ENCODE peak calls at places on chromosomes 4 and X, in five cellular contexts. P is GM12865, K is dorsolateral prefrontal cortex, Y is AG09309, D is omental fat pad. L is an unnamed sample.

GRCh38 chr4:138911903-138912713 is 103.5 kb upstream of the NOCT start:
- DNase-seq in Y (no peak), P (no peak), K (no peak), D (no peak), L (no peak)

GRCh38 chrX:17496407-17496806 is 121.4 kb downstream of the NHS start:
- DNase-seq in K (no peak), D (no peak), P (no peak), Y (no peak), L (no peak)

GRCh38 chrX:109936598-109936997 is 66.3 kb upstream of the TMEM164 start:
- DNase-seq in D (no peak), P (no peak), K (no peak), Y (no peak), L (no peak)

GRCh38 chrX:72201836-72202536 is 20.4 kb downstream of the PIN4 start:
- DNase-seq in D (no peak), K (no peak), Y (peak; percentile 29), P (no peak), L (no peak)

GRCh38 chr4:106032851-106033286 is 137.6 kb downstream of the NPNT start:
- DNase-seq in K (no peak), Y (no peak), D (no peak), P (no peak), L (no peak)

GRCh38 chrX:70479197-70479969 is 34.7 kb downstream of the DLG3 start:
- DNase-seq in K (no peak), D (no peak), Y (peak; percentile 44), P (no peak), L (no peak)

GRCh38 chr4:138039010-138039409 is 203.1 kb downstream of the SLC7A11 start:
- DNase-seq in K (no peak), Y (no peak), D (no peak), P (no peak), L (no peak)

GRCh38 chrX:17842769-17843525 is 18.2 kb downstream of the RAI2 start:
- DNase-seq in P (no peak), D (no peak), K (no peak), Y (no peak), L (no peak)

GRCh38 chrX:116317409-116317808 is 119.0 kb upstream of the SLC6A14 start:
- DNase-seq in Y (no peak), P (no peak), K (no peak), D (no peak), L (no peak)

GRCh38 chrX:67654301-67654700 is 110.5 kb downstream of the AR start:
- DNase-seq in D (no peak), Y (no peak), P (no peak), K (no peak), L (no peak)

GRCh38 chr4:76950052-76950845 is 697 bp downstream of the SEPTIN11 start:
- DNase-seq in Y (no peak), K (peak; percentile 70), P (peak; percentile 65), D (no peak), L (peak; percentile 47)

GRCh38 chrX:18119856-18120255 is 100.8 kb downstream of the BEND2 start:
- DNase-seq in K (no peak), D (no peak), P (no peak), Y (no peak), L (no peak)

GRCh38 chrX:125202486-125203378 is 116.9 kb upstream of the TEX13C start:
- DNase-seq in P (no peak), D (no peak), Y (no peak), K (no peak), L (no peak)

GRCh38 chr4:182828678-182829025 is 88.5 kb downstream of the DCTD start:
- DNase-seq in D (no peak), P (no peak), Y (no peak), K (no peak), L (no peak)

GRCh38 chr4:75831856-75832405 is 70.3 kb downstream of the PPEF2 start:
- DNase-seq in Y (no peak), K (no peak), P (no peak), D (no peak), L (peak; percentile 39)

GRCh38 chrX:3712080-3712869 is 1.2 kb downstream of the PRKX start:
- DNase-seq in D (no peak), K (no peak), Y (no peak), P (peak; percentile 33), L (peak; percentile 14)

GRCh38 chrX:113929004-113929403 is 654.9 kb upstream of the HTR2C start:
- DNase-seq in K (no peak), Y (peak; percentile 10), D (no peak), P (peak; percentile 25), L (no peak)

GRCh38 chr4:152169666-152170065 is 366.2 kb downstream of the FBXW7 start:
- DNase-seq in Y (no peak), K (no peak), D (no peak), P (no peak), L (no peak)

GRCh38 chrX:9071031-9071650 is 37.2 kb upstream of the FAM9B start:
- DNase-seq in P (no peak), D (no peak), K (no peak), Y (no peak), L (no peak)

GRCh38 chr4:41839945-41840854 is 91.7 kb upstream of the PHOX2B start:
- DNase-seq in P (peak; percentile 66), D (no peak), K (no peak), Y (no peak), L (no peak)

GRCh38 chrX:120672389-120672788 is 42.5 kb upstream of the C1GALT1C1 start:
- DNase-seq in Y (peak; percentile 50), P (no peak), K (no peak), D (no peak), L (peak; percentile 58)

GRCh38 chr4:129342820-129343219 is 246.9 kb downstream of the C4orf33 start:
- DNase-seq in P (no peak), Y (peak; percentile 78), D (no peak), K (no peak), L (no peak)

GRCh38 chr4:82939414-82939813 is 38.9 kb downstream of the THAP9 start:
- DNase-seq in D (no peak), Y (no peak), P (no peak), K (no peak), L (no peak)

GRCh38 chr4:189834586-189834985 is 106.1 kb upstream of the FRG1 start:
- DNase-seq in K (no peak), P (no peak), D (no peak), Y (no peak), L (no peak)

DNA sequence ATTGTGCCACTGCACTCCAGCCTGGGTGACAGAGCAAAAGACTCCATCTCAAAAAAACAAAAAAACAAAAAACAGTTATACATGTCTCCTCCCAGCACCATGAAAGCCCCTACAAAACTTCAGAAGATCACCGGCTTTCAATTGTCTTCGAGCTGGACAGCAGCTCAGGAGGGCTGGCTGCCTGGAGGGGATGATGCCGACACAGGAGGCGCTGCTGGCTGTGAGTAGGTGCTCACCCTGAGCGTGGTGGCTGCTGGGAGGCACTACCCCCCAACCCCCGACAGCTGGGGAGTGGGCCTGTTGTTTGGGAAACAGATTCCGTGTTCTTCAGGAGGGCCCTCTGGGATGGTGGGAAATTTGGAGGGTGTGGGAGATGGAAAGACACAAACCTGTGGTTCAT is 6.9 kb upstream of the ELF4 start:
- DNase-seq in K (no peak), Y (no peak), P (no peak), D (no peak), L (no peak)
- TF ChIP-seq CTCF in K (no peak), Y (no peak), P (no peak), D (no peak), L (no peak)

GRCh38 chr4:181301735-181302380 is 941.3 kb upstream of the TENM3 start:
- DNase-seq in Y (peak; percentile 3), D (no peak), P (peak; percentile 74), K (no peak), L (no peak)
- TF ChIP-seq CTCF in Y (peak; percentile 73), D (no peak), P (peak; percentile 84), K (no peak), L (no peak)

DNA sequence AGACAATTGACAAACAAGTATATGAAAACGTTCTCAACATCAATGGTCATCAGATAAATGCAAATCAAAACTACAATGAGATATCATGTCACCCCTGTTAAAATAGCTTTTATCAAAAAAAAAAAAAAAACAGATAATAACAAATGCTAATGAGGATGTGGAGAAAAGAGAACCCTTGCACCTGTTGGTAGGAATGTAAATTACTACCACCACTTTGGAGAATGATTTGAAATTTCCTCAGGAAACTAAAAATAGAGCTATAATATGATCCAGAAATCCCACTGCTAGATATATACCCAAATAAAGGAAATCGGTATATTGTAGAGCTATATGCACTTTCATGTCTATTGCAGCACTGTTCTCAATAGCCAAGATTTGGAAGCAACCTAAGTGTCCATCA is 470.6 kb upstream of the FSTL5 start:
- DNase-seq in K (no peak), Y (no peak), P (no peak), D (no peak), L (no peak)
- TF ChIP-seq CTCF in K (no peak), Y (no peak), P (no peak), D (no peak), L (no peak)

GRCh38 chr4:122896270-122896669 is 26.1 kb downstream of the NUDT6 start:
- DNase-seq in P (no peak), Y (no peak), K (no peak), D (no peak), L (no peak)

GRCh38 chr4:122898370-122899150 is 23.8 kb downstream of the NUDT6 start:
- DNase-seq in Y (peak; percentile 77), D (no peak), K (no peak), P (no peak), L (peak; percentile 36)

GRCh38 chr4:122890142-122890769 is 32.1 kb downstream of the NUDT6 start:
- DNase-seq in D (no peak), K (no peak), Y (no peak), P (no peak), L (no peak)

GRCh38 chr4:122895336-122895995 is 26.9 kb downstream of the NUDT6 start:
- DNase-seq in K (no peak), Y (no peak), P (no peak), D (no peak), L (no peak)

DNA sequence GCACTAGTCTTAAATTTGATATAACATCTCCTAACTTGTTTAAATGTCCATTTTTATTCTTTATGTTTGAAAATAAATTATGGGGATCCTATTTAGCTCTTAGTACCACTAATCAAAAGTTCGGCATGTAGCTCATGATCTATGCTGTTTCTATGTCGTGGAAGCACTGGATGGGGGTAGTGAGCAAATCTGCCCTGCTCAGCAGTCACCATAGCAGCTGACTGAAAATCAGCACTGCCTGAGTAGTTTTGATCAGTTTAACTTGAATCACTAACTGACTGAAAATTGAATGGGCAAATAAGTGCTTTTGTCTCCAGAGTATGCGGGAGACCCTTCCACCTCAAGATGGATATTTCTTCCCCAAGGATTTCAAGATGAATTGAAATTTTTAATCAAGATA is 27.6 kb downstream of the NUDT6 start:
- DNase-seq in D (no peak), K (no peak), P (no peak), Y (no peak), L (no peak)
- TF ChIP-seq CTCF in D (no peak), K (no peak), P (no peak), Y (no peak), L (no peak)

GRCh38 chr4:54904953-54905352 is 220.4 kb downstream of the KDR start:
- DNase-seq in P (no peak), K (no peak), Y (no peak), D (no peak), L (no peak)
- TF ChIP-seq CTCF in P (no peak), K (no peak), Y (no peak), D (no peak), L (no peak)